ENCODE peak calls at places on chromosome 17, in seven cellular contexts. E, I, O, Y, X, Q and D are unnamed samples.

GRCh38 chr17:9206989-9207317 is 185.6 kb downstream of the NTN1 start:
- DNase-seq in E (no peak), I (no peak), O (peak; percentile 73), Y (no peak), X (no peak), Q (peak; percentile 74), D (no peak)

GRCh38 chr17:76598004-76598439 is 12.4 kb upstream of the ST6GALNAC2 start:
- DNase-seq in E (no peak), I (no peak), O (no peak), Y (no peak), X (no peak), Q (no peak), D (no peak)

GRCh38 chr17:57313276-57313835 is 57.0 kb downstream of the MSI2 start:
- DNase-seq in E (peak; percentile 33), I (no peak), O (no peak), Y (no peak), X (no peak), Q (no peak), D (no peak)

GRCh38 chr17:50661795-50662391 is 27.2 kb downstream of the ABCC3 start:
- DNase-seq in E (peak; percentile 51), I (no peak), O (peak; percentile 84), Y (peak; percentile 79), X (peak; percentile 100), Q (peak; percentile 86), D (peak; percentile 88)

GRCh38 chr17:4241535-4241934 is 22.2 kb downstream of the ANKFY1 start:
- DNase-seq in E (no peak), I (no peak), O (no peak), Y (no peak), X (no peak), Q (peak; percentile 66), D (no peak)

GRCh38 chr17:30477758-30478115 is 529 bp downstream of the GOSR1 start:
- DNase-seq in E (peak; percentile 51), I (no peak), O (no peak), Y (no peak), X (peak; percentile 22), Q (no peak), D (peak; percentile 3)

GRCh38 chr17:39661744-39662541 is 3.2 kb upstream of the TCAP start:
- DNase-seq in E (no peak), I (no peak), O (no peak), Y (no peak), X (no peak), Q (no peak), D (no peak)

GRCh38 chr17:40209404-40210093 is 9.6 kb upstream of the WIPF2 start:
- DNase-seq in E (no peak), I (no peak), O (no peak), Y (no peak), X (no peak), Q (no peak), D (peak; percentile 81)

GRCh38 chr17:61070649-61071048 is 329.0 kb upstream of the TBX2 start:
- DNase-seq in E (no peak), I (no peak), O (no peak), Y (no peak), X (no peak), Q (no peak), D (no peak)

GRCh38 chr17:45293413-45294211 is 23.2 kb downstream of the MAP3K14 start:
- DNase-seq in E (no peak), I (peak; percentile 47), O (peak; percentile 76), Y (peak; percentile 87), X (peak; percentile 97), Q (peak; percentile 93), D (peak; percentile 91)

GRCh38 chr17:62616993-62617893 is 10.2 kb upstream of the MRC2 start:
- DNase-seq in E (peak; percentile 80), I (no peak), O (no peak), Y (no peak), X (no peak), Q (no peak), D (no peak)

GRCh38 chr17:30556374-30557332 is 79.4 kb downstream of the GOSR1 start:
- DNase-seq in E (no peak), I (no peak), O (no peak), Y (no peak), X (no peak), Q (no peak), D (no peak)

GRCh38 chr17:75875940-75876189 is 2.5 kb downstream of the TRIM47 start:
- DNase-seq in E (no peak), I (no peak), O (no peak), Y (no peak), X (no peak), Q (no peak), D (no peak)

GRCh38 chr17:59786536-59787319 is 79.3 kb downstream of the VMP1 start:
- DNase-seq in E (peak; percentile 68), I (no peak), O (no peak), Y (peak; percentile 94), X (peak; percentile 100), Q (peak; percentile 83), D (peak; percentile 99)

GRCh38 chr17:11334493-11334892 is 93.5 kb downstream of the SHISA6 start:
- DNase-seq in E (no peak), I (no peak), O (no peak), Y (no peak), X (no peak), Q (no peak), D (no peak)

GRCh38 chr17:53313746-53314145 is 509.0 kb upstream of the KIF2B start:
- DNase-seq in E (no peak), I (no peak), O (no peak), Y (no peak), X (no peak), Q (no peak), D (peak; percentile 7)

GRCh38 chr17:65055708-65056638 is 567 bp downstream of the GNA13 start:
- DNase-seq in E (peak; percentile 62), I (peak; percentile 47), O (peak; percentile 85), Y (no peak), X (peak; percentile 65), Q (peak; percentile 83), D (peak; percentile 36)

GRCh38 chr17:77496831-77497577 is 356.2 kb downstream of the SEC14L1 start:
- DNase-seq in E (no peak), I (peak; percentile 13), O (peak; percentile 36), Y (no peak), X (no peak), Q (peak; percentile 44), D (no peak)

GRCh38 chr17:8231701-8232100 is 16.2 kb downstream of the CTC1 start:
- DNase-seq in E (no peak), I (no peak), O (no peak), Y (no peak), X (no peak), Q (no peak), D (no peak)

GRCh38 chr17:55680983-55681382 is 41.7 kb downstream of the TMEM100 start:
- DNase-seq in E (no peak), I (no peak), O (no peak), Y (no peak), X (no peak), Q (no peak), D (no peak)

GRCh38 chr17:75350706-75351105 is 54.8 kb downstream of the GRB2 start:
- DNase-seq in E (peak; percentile 85), I (no peak), O (no peak), Y (no peak), X (no peak), Q (no peak), D (no peak)

GRCh38 chr17:10226930-10227695 is 28.7 kb upstream of the GAS7 start:
- DNase-seq in E (peak; percentile 82), I (peak; percentile 50), O (peak; percentile 50), Y (peak; percentile 25), X (peak; percentile 55), Q (peak; percentile 62), D (no peak)

GRCh38 chr17:64779344-64780095 is 117.4 kb upstream of the SMURF2 start:
- DNase-seq in E (peak; percentile 73), I (no peak), O (peak; percentile 66), Y (no peak), X (no peak), Q (peak; percentile 47), D (no peak)

GRCh38 chr17:65531508-65532431 is 29.7 kb downstream of the AXIN2 start:
- DNase-seq in E (peak; percentile 60), I (no peak), O (no peak), Y (no peak), X (no peak), Q (peak; percentile 61), D (no peak)

GRCh38 chr17:57424777-57425188 is 168.5 kb downstream of the MSI2 start:
- DNase-seq in E (no peak), I (no peak), O (peak; percentile 82), Y (no peak), X (no peak), Q (peak; percentile 79), D (no peak)

GRCh38 chr17:55601874-55602364 is 90.7 kb upstream of the SMIM36 start:
- DNase-seq in E (peak; percentile 91), I (no peak), O (no peak), Y (peak; percentile 33), X (peak; percentile 60), Q (no peak), D (peak; percentile 50)

GRCh38 chr17:57097832-57098421 is 12.9 kb downstream of the AKAP1 start:
- DNase-seq in E (no peak), I (no peak), O (no peak), Y (no peak), X (no peak), Q (no peak), D (peak; percentile 87)

GRCh38 chr17:79469646-79470045 is 141.2 kb downstream of the RBFOX3 start:
- DNase-seq in E (no peak), I (no peak), O (no peak), Y (no peak), X (no peak), Q (no peak), D (no peak)
- TF ChIP-seq CTCF in E (no peak), I (no peak), O (no peak), Y (no peak), X (no peak), Q (no peak), D (no peak)

GRCh38 chr17:15659236-15659635 is 24.9 kb downstream of the TRIM16 start:
- DNase-seq in E (no peak), I (no peak), O (no peak), Y (no peak), X (no peak), Q (no peak), D (no peak)
- TF ChIP-seq CTCF in E (no peak), I (no peak), O (no peak), Y (no peak), X (no peak), Q (no peak), D (no peak)

DNA sequence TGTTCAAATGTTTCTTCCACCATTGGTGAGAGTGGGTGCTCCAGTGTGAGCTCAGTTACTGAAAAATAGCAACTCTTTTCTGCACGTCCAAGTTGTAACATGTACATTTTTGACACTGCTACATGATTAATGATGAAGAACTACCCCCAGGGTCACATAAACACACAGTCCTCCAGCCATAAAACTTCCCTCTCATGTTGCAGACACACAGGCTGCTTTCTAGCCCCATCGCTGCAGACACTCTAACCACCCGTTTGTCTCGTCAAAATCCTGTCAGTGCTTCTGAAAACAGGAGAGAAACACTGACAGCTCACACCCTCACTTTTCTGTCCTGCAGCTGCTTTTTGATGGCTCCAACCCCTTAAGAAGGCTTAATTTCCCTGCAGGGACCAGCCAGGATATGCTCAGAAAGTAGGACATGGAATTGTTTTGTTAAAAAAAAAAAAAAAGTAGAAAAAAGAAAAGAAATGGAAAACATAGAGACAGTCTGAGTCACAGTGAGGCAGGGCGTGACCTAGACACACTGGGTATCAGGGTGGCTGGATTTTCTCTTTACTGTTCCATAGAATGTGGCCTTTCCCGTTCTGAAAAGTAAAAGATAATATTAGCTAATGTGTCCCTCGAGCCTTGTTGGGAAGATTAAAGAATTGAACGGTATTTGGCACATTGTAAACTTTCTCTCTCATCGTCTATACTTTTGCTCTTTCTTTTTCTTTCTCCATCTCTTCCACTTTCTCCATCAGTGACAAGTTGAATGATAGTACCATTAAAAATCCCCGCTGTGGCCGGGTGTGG is 20.7 kb upstream of the CCL5 start:
- DNase-seq in E (no peak), I (no peak), O (no peak), Y (no peak), X (no peak), Q (no peak), D (no peak)
- TF ChIP-seq CTCF in E (no peak), I (no peak), O (no peak), Y (no peak), X (no peak), Q (no peak), D (no peak)

GRCh38 chr17:82647593-82648164 is 565 bp downstream of the WDR45B start:
- DNase-seq in E (peak; percentile 34), I (no peak), O (peak; percentile 76), Y (no peak), X (no peak), Q (peak; percentile 63), D (no peak)
- TF ChIP-seq CTCF in E (no peak), I (no peak), O (no peak), Y (no peak), X (no peak), Q (no peak), D (no peak)